ENCODE peak calls at places on chromosomes 1 and 21, in eight cellular contexts. V is AG04449, D is A673, Q is kidney epithelial cell, J is astrocyte of the spinal cord, N is adrenal gland, U is GM06990, Y is BE2C. R is an unnamed sample.

GRCh38 chr1:29485096-29485925 is 249.0 kb downstream of the PTPRU start:
- DNase-seq in N (no peak), V (no peak), U (no peak), Q (no peak), D (no peak), Y (no peak), J (no peak), R (no peak)

GRCh38 chr1:232084584-232085223 is 458.1 kb downstream of the DISC1 start:
- DNase-seq in J (peak), D (no peak), V (no peak), Y (no peak), N (no peak), Q (peak), U (no peak), R (no peak)

GRCh38 chr21:29053011-29053553 is 20.4 kb downstream of the CCT8 start:
- DNase-seq in J (no peak), D (no peak), N (no peak), V (no peak), Y (no peak), U (no peak), Q (no peak), R (no peak)

GRCh38 chr1:183304466-183305122 is 113.6 kb downstream of the NMNAT2 start:
- DNase-seq in U (no peak), V (no peak), D (peak), Y (no peak), N (no peak), Q (no peak), J (no peak), R (no peak)

GRCh38 chr1:235763962-235764361 is 102.7 kb downstream of the LYST start:
- DNase-seq in N (no peak), U (peak), D (no peak), J (no peak), Q (no peak), Y (no peak), V (no peak), R (no peak)

GRCh38 chr1:27770293-27770830 is 2.7 kb upstream of the STX12 start:
- DNase-seq in Y (no peak), N (no peak), J (no peak), V (no peak), Q (no peak), D (no peak), U (no peak), R (no peak)

GRCh38 chr21:32886339-32886738 is 114.8 kb upstream of the PAXBP1 start:
- DNase-seq in J (no peak), Q (no peak), N (no peak), Y (no peak), V (no peak), U (no peak), D (peak), R (no peak)

GRCh38 chr1:151756291-151756690 is 7.0 kb downstream of the MRPL9 start:
- DNase-seq in J (peak), V (no peak), U (no peak), N (no peak), D (no peak), Y (no peak), Q (no peak), R (no peak)

GRCh38 chr1:10675813-10676212 is 120.6 kb downstream of the CASZ1 start:
- DNase-seq in U (no peak), D (no peak), V (no peak), J (no peak), Q (no peak), N (no peak), Y (no peak), R (no peak)

GRCh38 chr1:156104065-156104810 is 10.3 kb upstream of the LMNA start:
- DNase-seq in Q (no peak), V (no peak), N (peak), Y (peak), J (peak), U (no peak), D (peak), R (peak)

GRCh38 chr21:21165063-21165645 is 166.9 kb downstream of the NCAM2 start:
- DNase-seq in Y (peak), V (peak), Q (peak), N (no peak), J (peak), D (no peak), U (no peak), R (peak)

GRCh38 chr1:150765229-150765976 is at the start of gene CTSS:
- DNase-seq in Y (no peak), U (peak), J (peak), N (no peak), Q (no peak), V (no peak), D (peak), R (peak)

GRCh38 chr21:46399129-46399528 is 59.6 kb upstream of the DIP2A start:
- DNase-seq in V (no peak), D (no peak), Y (no peak), Q (no peak), J (no peak), U (no peak), N (no peak), R (no peak)

GRCh38 chr1:243482237-243483022 is 226.6 kb downstream of the SDCCAG8 start:
- DNase-seq in N (no peak), U (no peak), Y (peak), J (peak), Q (no peak), V (no peak), D (peak), R (no peak)

GRCh38 chr1:154851392-154852177 is 18.5 kb downstream of the KCNN3 start:
- DNase-seq in U (no peak), Y (peak), J (no peak), D (no peak), V (no peak), N (no peak), Q (no peak), R (no peak)

GRCh38 chr1:5830771-5831599 is 161.2 kb downstream of the NPHP4 start:
- DNase-seq in N (no peak), V (no peak), Y (peak), U (no peak), J (no peak), D (peak), Q (no peak), R (no peak)

GRCh38 chr21:29323189-29323588 is 24.5 kb downstream of the BACH1 start:
- DNase-seq in U (no peak), D (no peak), Y (no peak), V (no peak), Q (no peak), N (no peak), J (no peak), R (no peak)

GRCh38 chr21:25997788-25998611 is 172.6 kb downstream of the APP start:
- DNase-seq in D (peak), N (no peak), J (no peak), Q (no peak), U (no peak), Y (no peak), V (no peak), R (no peak)

GRCh38 chr1:9426291-9426711 is 113.0 kb upstream of the SLC25A33 start:
- DNase-seq in Q (no peak), V (no peak), U (peak), Y (no peak), N (no peak), D (no peak), J (no peak), R (no peak)

GRCh38 chr1:41902669-41903068 is 16.1 kb downstream of the HIVEP3 start:
- DNase-seq in D (no peak), N (no peak), Q (no peak), U (no peak), J (no peak), V (no peak), Y (no peak), R (no peak)

GRCh38 chr1:6488602-6489382 is 2.7 kb downstream of the PLEKHG5 start:
- DNase-seq in N (no peak), U (no peak), Q (no peak), J (no peak), D (no peak), Y (peak), V (no peak), R (no peak)

GRCh38 chr1:22275626-22276395 is 132.9 kb upstream of the WNT4 start:
- DNase-seq in N (peak), U (peak), Y (peak), J (peak), D (peak), Q (no peak), V (no peak), R (no peak)

GRCh38 chr1:110617116-110617515 is 11.0 kb upstream of the KCNA2 start:
- DNase-seq in Y (no peak), J (no peak), N (no peak), Q (no peak), D (no peak), V (no peak), U (no peak), R (no peak)

GRCh38 chr1:167120899-167121298 is 27.0 kb downstream of the STYXL2 start:
- DNase-seq in U (no peak), D (no peak), V (no peak), N (no peak), Q (no peak), Y (no peak), J (no peak), R (no peak)
- H3K4me3 ChIP-seq in U (no peak), D (peak), V (no peak), N (peak), Q (peak), Y (peak), J (peak), R (no peak)

GRCh38 chr1:164772635-164773034 is 213.7 kb downstream of the PBX1 start:
- DNase-seq in D (no peak), U (no peak), J (peak), V (peak), Y (peak), N (peak), Q (peak), R (peak)

GRCh38 chr1:164773146-164773545 is 214.2 kb downstream of the PBX1 start:
- DNase-seq in Q (no peak), N (no peak), Y (no peak), J (no peak), V (no peak), U (no peak), D (no peak), R (no peak)

GRCh38 chr1:164774819-164775654 is 216.1 kb downstream of the PBX1 start:
- DNase-seq in U (no peak), V (no peak), D (peak), J (no peak), N (no peak), Q (no peak), Y (peak), R (no peak)

GRCh38 chr1:164771568-164772350 is 212.8 kb downstream of the PBX1 start:
- DNase-seq in Y (no peak), V (no peak), N (peak), U (no peak), D (peak), J (peak), Q (peak), R (no peak)

DNA sequence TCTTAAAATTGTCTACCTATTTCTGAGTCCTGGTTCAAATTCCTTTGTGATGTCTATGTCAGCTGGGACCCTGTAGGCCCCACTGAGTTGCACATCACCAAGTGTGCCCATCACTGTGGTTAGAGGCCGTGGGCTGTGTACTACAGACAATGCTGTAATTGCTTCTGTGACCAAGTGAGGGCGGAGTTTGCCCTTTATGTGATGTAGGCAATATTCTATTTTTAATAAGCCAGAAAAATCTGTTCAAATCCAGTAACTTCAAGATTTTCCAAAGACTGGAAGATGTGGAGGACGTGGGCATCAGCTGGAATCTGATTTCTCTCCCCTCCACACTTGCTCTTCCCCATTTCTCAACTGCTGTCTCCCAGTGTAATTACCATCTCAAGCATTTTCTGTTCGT is 215.4 kb downstream of the PBX1 start:
- DNase-seq in V (no peak), Y (no peak), Q (no peak), J (no peak), N (no peak), D (no peak), U (no peak), R (no peak)
- TF ChIP-seq CTCF in V (no peak), Y (peak), Q (no peak), J (peak), N (no peak), D (peak), U (peak), R (no peak)

GRCh38 chr1:26705788-26706237 is 10.0 kb downstream of the ARID1A start:
- DNase-seq in V (peak), D (no peak), U (no peak), Y (no peak), Q (peak), N (no peak), J (peak), R (peak)
- H3K4me3 ChIP-seq in V (no peak), D (no peak), U (no peak), Y (no peak), Q (no peak), N (peak), J (no peak), R (no peak)

GRCh38 chr21:18369115-18369514 is 34.5 kb downstream of the TMPRSS15 start:
- DNase-seq in D (peak), U (no peak), N (no peak), V (no peak), Y (peak), J (peak), Q (no peak), R (no peak)
- TF ChIP-seq CTCF in D (peak), U (no peak), N (no peak), V (no peak), Y (peak), J (peak), Q (peak), R (no peak)

GRCh38 chr21:15874610-15875009 is 144.8 kb downstream of the USP25 start:
- DNase-seq in V (no peak), N (no peak), Y (no peak), D (no peak), J (peak), U (no peak), Q (no peak), R (no peak)

GRCh38 chr21:15872236-15872635 is 142.5 kb downstream of the USP25 start:
- DNase-seq in Y (no peak), N (no peak), U (no peak), V (no peak), Q (no peak), J (no peak), D (no peak), R (no peak)

GRCh38 chr21:15870819-15871218 is 141.0 kb downstream of the USP25 start:
- DNase-seq in D (no peak), Q (no peak), Y (no peak), U (no peak), J (no peak), N (no peak), V (no peak), R (no peak)

GRCh38 chr21:15875286-15875685 is 145.5 kb downstream of the USP25 start:
- DNase-seq in U (no peak), V (no peak), J (no peak), Y (no peak), Q (no peak), D (no peak), N (no peak), R (no peak)
- H3K4me3 ChIP-seq in U (no peak), V (no peak), J (no peak), Y (no peak), Q (no peak), D (no peak), N (no peak), R (no peak)

GRCh38 chr1:212292250-212292924 is 7.2 kb downstream of the PPP2R5A start:
- DNase-seq in D (no peak), V (no peak), N (no peak), U (no peak), J (no peak), Q (no peak), Y (no peak), R (no peak)

GRCh38 chr1:212295579-212295978 is 10.4 kb downstream of the PPP2R5A start:
- DNase-seq in U (no peak), N (no peak), Q (no peak), Y (no peak), D (no peak), J (no peak), V (no peak), R (no peak)

GRCh38 chr1:212294983-212295382 is 9.8 kb downstream of the PPP2R5A start:
- DNase-seq in Q (no peak), D (no peak), Y (no peak), J (no peak), N (no peak), U (no peak), V (no peak), R (no peak)

GRCh38 chr1:212291505-212292134 is 6.4 kb downstream of the PPP2R5A start:
- DNase-seq in J (peak), V (no peak), U (no peak), N (no peak), Y (peak), D (peak), Q (no peak), R (no peak)

DNA sequence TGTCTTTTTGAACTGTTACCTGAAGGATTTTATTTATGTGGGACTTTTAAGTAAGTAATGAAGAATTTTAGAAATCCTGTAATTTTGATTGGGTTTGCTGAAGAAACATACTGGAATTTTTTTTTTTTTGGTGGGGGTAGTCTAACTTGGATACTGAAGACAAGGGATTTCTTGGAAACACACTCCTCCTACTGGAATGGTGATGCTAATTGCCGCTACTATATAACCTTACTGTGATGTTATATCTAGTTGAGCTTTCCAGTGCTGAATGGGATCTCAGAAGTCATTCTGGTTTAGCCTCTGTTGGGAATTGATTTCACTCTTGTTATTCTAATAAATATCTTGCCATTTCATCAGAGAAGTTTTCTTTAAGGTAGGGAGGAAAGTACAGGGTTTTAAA is 8.4 kb downstream of the PPP2R5A start:
- DNase-seq in Q (no peak), D (no peak), V (no peak), N (no peak), Y (no peak), U (no peak), J (no peak), R (no peak)
- TF ChIP-seq CTCF in Q (peak), D (peak), V (no peak), N (no peak), Y (peak), U (no peak), J (peak), R (peak)

DNA sequence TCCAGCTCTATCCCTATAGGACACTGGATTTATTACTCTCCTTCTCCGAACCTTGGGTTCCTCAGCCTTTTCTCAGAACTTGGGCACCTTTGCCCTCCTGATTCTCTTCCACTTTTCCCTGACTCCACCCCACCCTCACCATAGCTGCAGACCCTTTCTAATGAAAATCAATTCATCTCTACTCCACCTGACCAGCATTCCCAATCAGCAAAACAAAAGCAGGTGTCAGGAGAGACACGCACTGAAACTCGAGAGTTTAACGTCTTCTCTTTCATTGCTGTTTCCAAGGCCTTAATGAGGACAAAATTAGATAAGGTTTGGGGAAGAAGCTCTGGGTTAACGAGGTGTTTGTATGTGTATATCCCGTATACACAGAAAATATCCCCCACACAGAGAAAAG is 208.8 kb downstream of the PLPP3 start:
- DNase-seq in Q (no peak), U (no peak), V (no peak), D (no peak), Y (no peak), J (no peak), N (no peak), R (no peak)
- H3K4me3 ChIP-seq in Q (no peak), U (no peak), V (no peak), D (no peak), Y (no peak), J (no peak), N (no peak), R (no peak)

DNA sequence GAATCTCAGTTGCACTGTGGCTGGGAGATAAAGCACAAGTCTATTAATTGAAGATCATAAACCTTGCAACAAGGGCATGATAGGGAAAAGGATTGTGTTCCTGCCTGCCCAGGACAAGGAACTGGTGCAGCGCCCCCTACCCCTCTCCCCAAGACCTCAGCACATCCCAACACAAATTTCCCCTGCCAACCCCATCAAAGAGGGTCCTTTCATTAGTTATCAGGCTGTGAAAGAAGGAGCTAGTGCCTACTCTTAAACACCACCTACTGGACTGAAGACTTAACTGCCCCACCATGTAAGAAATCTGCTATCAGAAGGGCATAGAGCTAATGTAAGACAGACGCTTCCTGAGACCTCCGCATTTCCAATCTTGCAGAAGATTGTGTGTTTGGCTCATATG is 372.6 kb downstream of the AGBL4 start:
- DNase-seq in U (no peak), N (no peak), J (no peak), Y (no peak), D (no peak), Q (no peak), V (no peak), R (no peak)
- TF ChIP-seq CTCF in U (no peak), N (no peak), J (no peak), Y (peak), D (peak), Q (no peak), V (no peak), R (no peak)

GRCh38 chr1:223794040-223794880 is 51.5 kb downstream of the TP53BP2 start:
- DNase-seq in U (no peak), N (no peak), D (no peak), V (no peak), Q (no peak), J (no peak), Y (no peak), R (no peak)

GRCh38 chr1:223788746-223789415 is 56.9 kb downstream of the TP53BP2 start:
- DNase-seq in V (no peak), U (no peak), Q (no peak), Y (no peak), D (no peak), N (no peak), J (no peak), R (no peak)

GRCh38 chr1:223796210-223796609 is 49.5 kb downstream of the TP53BP2 start:
- DNase-seq in V (no peak), Q (no peak), J (no peak), U (no peak), D (no peak), Y (no peak), N (peak), R (no peak)

GRCh38 chr1:223792046-223792445 is 53.7 kb downstream of the TP53BP2 start:
- DNase-seq in N (no peak), Q (no peak), V (no peak), J (no peak), U (no peak), Y (no peak), D (no peak), R (no peak)
- H3K4me3 ChIP-seq in N (no peak), Q (no peak), V (no peak), J (no peak), U (no peak), Y (no peak), D (no peak), R (no peak)

DNA sequence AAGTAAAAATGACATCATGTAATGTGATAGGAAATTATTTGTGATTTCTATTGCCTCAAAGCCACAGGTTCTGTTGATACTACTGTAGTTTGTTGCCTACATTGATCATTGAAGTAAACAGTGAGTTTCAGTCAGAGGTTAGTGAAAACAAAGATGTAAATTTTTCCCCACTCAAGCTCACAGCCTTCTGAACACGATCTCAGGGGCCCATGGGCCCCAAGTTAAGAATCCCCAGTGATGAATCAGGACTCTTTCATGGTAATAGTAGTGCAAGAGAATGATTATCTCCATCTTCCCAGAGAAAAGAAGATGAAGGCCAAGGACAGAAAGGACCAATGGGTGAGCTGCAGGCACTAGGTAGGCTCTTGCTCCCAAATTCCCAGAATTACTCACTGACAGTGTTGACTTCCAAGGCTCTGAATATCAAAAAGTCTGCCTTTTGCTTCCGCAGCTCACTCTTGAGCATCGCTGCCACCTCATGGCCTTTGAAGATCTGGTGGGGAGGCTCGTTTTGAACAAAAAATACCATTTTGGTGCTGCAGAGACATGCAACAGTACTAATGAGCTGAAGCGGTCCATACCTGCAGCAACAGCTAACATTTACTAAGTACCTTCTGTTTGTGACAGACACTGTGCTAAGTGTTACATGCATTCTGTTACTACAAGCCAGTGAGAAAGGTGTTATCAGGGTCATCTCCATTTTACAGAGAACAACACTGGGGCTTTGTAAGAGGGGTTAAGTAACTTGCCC is 113.3 kb downstream of the KIAA0319L start:
- DNase-seq in U (no peak), D (peak), J (no peak), Y (no peak), Q (no peak), N (no peak), V (no peak), R (no peak)
- TF ChIP-seq CTCF in U (no peak), D (peak), J (peak), Y (peak), Q (no peak), N (no peak), V (peak), R (no peak)